ENCODE peak calls at places on chromosome 4, in five cellular contexts. T, U, D, Y and W are unnamed samples.
A peak's percentile ranks its signal among the peaks of the same experiment; 100 is the strongest.

GRCh38 chr4:166827167-166827566 is 407.1 kb downstream of the SPOCK3 start:
- DNase-seq in Y (no peak), U (no peak), D (no peak), T (no peak), W (no peak)

GRCh38 chr4:70838400-70838971 is 1.2 kb downstream of the GRSF1 start:
- DNase-seq in T (no peak), Y (peak; percentile 49), D (peak; percentile 10), U (peak; percentile 1), W (no peak)

GRCh38 chr4:80062527-80062926 is 10.5 kb downstream of the ANTXR2 start:
- DNase-seq in U (no peak), Y (no peak), D (no peak), T (peak; percentile 16), W (no peak)

GRCh38 chr4:174198396-174199179 is 84.9 kb downstream of the FBXO8 start:
- DNase-seq in D (peak; percentile 90), Y (peak; percentile 51), U (no peak), T (peak; percentile 16), W (no peak)

GRCh38 chr4:6893449-6894085 is 16.1 kb upstream of the TBC1D14 start:
- DNase-seq in U (peak; percentile 52), T (no peak), Y (no peak), D (peak; percentile 86), W (no peak)

GRCh38 chr4:138567696-138568095 is 325.5 kb upstream of the SLC7A11 start:
- DNase-seq in D (peak; percentile 54), Y (no peak), T (no peak), U (no peak), W (no peak)

GRCh38 chr4:915595-915994 is 16.5 kb downstream of the GAK start:
- DNase-seq in Y (no peak), U (no peak), T (no peak), D (peak; percentile 31), W (no peak)

GRCh38 chr4:80608285-80608980 is 272.9 kb downstream of the CFAP299 start:
- DNase-seq in Y (no peak), D (peak; percentile 71), T (no peak), U (no peak), W (no peak)

GRCh38 chr4:16909245-16909644 is 10.8 kb upstream of the LDB2 start:
- DNase-seq in Y (no peak), T (no peak), D (no peak), U (no peak), W (no peak)

GRCh38 chr4:2771264-2771663 is 15.1 kb upstream of the TNIP2 start:
- DNase-seq in U (no peak), D (no peak), T (no peak), Y (no peak), W (no peak)

GRCh38 chr4:150679018-150679766 is 97.2 kb downstream of the MAB21L2 start:
- DNase-seq in T (no peak), U (no peak), Y (no peak), D (no peak), W (no peak)

GRCh38 chr4:174286870-174287269 is 3.2 kb downstream of the CEP44 start:
- DNase-seq in Y (no peak), U (no peak), D (no peak), T (no peak), W (no peak)

GRCh38 chr4:141215972-141216761 is 4.5 kb upstream of the ZNF330 start:
- DNase-seq in Y (no peak), D (no peak), T (no peak), U (no peak), W (no peak)

GRCh38 chr4:98653890-98654867 is 4.2 kb downstream of the TSPAN5 start:
- DNase-seq in U (peak; percentile 25), Y (no peak), T (no peak), D (peak; percentile 98), W (no peak)

GRCh38 chr4:188387134-188387791 is 248.0 kb downstream of the TRIML1 start:
- DNase-seq in T (no peak), U (no peak), Y (no peak), D (peak; percentile 54), W (no peak)

GRCh38 chr4:7195138-7195510 is 2.8 kb downstream of the SORCS2 start:
- DNase-seq in T (no peak), D (no peak), U (no peak), Y (peak; percentile 6), W (no peak)

GRCh38 chr4:102620697-102621497 is 119.7 kb downstream of the NFKB1 start:
- DNase-seq in D (peak; percentile 82), Y (peak; percentile 33), U (peak; percentile 62), T (peak; percentile 53), W (no peak)

GRCh38 chr4:4321951-4322688 is 32.1 kb downstream of the ZBTB49 start:
- DNase-seq in D (no peak), T (no peak), U (no peak), Y (no peak), W (no peak)
- TF ChIP-seq RCOR1 in D (no peak), T (no peak), U (no peak), Y (no peak), W (no peak)

GRCh38 chr4:140012688-140013087 is 141.3 kb downstream of the MAML3 start:
- DNase-seq in Y (peak; percentile 33), D (peak; percentile 95), T (peak; percentile 15), U (peak; percentile 57), W (no peak)
- TF ChIP-seq RCOR1 in Y (no peak), D (no peak), T (no peak), U (no peak), W (no peak)

GRCh38 chr4:147617173-147617840 is at the start of gene TMEM184C:
- DNase-seq in Y (peak; percentile 89), U (peak; percentile 89), D (peak; percentile 93), T (peak; percentile 98), W (peak; percentile 89)

GRCh38 chr4:147625733-147626132 is 8.5 kb downstream of the TMEM184C start:
- DNase-seq in D (no peak), U (no peak), T (no peak), Y (no peak), W (no peak)

GRCh38 chr4:147617841-147618421 is 734 bp downstream of the TMEM184C start:
- DNase-seq in T (no peak), D (no peak), Y (no peak), U (peak; percentile 9), W (peak; percentile 2)

GRCh38 chr4:147616849-147617172 is 386 bp upstream of the TMEM184C start:
- DNase-seq in Y (no peak), D (no peak), U (no peak), T (no peak), W (no peak)

GRCh38 chr4:147620315-147620714 is 3.1 kb downstream of the TMEM184C start:
- DNase-seq in T (no peak), D (no peak), Y (no peak), U (no peak), W (no peak)
- TF ChIP-seq RCOR1 in T (no peak), D (no peak), Y (no peak), U (no peak), W (no peak)

GRCh38 chr4:165208322-165208652 is 926 bp downstream of the KLHL2 start:
- DNase-seq in T (no peak), D (no peak), Y (no peak), U (no peak), W (no peak)

GRCh38 chr4:165207431-165208321 is at the start of gene KLHL2:
- DNase-seq in D (peak; percentile 74), Y (peak; percentile 95), U (peak; percentile 35), T (peak; percentile 84), W (no peak)

GRCh38 chr4:165208741-165209388 is 1.5 kb downstream of the KLHL2 start:
- DNase-seq in D (no peak), Y (no peak), T (no peak), U (no peak), W (no peak)

GRCh38 chr4:165209796-165210195 is 2.4 kb downstream of the KLHL2 start:
- DNase-seq in D (no peak), Y (no peak), T (no peak), U (no peak), W (no peak)

DNA sequence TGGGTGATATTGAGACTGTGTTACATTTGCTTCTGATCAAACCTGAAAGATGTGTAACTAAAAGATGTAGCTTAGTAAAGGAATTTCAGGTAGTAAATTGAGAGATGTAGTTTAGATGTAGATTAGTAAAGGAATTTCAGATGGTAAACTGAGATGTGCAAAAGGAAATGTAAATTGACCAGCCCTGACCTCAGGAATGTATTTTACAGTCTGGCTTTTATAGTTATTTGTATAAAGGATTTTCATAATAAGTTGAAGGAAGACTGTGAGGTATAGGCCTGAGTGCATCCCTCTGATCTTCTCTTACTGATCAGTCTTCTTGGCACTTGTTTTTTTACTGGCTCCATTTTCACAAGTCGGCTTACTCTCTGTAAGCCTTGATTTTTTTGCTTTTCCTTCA is 3.2 kb downstream of the KLHL2 start:
- DNase-seq in T (no peak), Y (no peak), U (no peak), D (no peak), W (no peak)
- TF ChIP-seq RCOR1 in T (no peak), Y (no peak), U (no peak), D (no peak), W (no peak)

GRCh38 chr4:44447563-44448504 is 775 bp downstream of the KCTD8 start:
- DNase-seq in D (no peak), T (no peak), U (no peak), Y (peak; percentile 27), W (no peak)
- TF ChIP-seq RCOR1 in D (no peak), T (no peak), U (no peak), Y (no peak), W (no peak)

DNA sequence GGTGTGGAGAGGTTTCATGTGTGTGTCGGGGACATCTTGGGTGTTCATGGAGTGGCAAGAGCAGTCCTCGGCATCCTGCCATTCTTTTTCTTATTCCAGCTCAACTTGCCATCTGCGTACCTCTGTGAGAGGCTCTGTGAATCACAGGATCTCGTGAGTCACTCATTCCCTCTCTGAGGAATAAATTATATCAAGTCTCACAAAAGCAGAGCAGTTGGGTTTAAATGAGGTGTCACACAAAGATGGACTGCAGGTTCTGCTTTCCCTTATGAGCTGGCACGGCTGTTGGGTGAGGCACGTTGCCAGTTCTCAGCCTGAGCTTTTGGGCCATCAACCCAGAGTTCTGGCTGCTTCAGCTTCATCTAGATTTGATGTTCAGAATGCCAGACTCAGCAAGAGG is 6.8 kb upstream of the OCIAD2 start:
- DNase-seq in Y (no peak), T (no peak), U (no peak), D (peak; percentile 92), W (no peak)
- TF ChIP-seq RCOR1 in Y (no peak), T (no peak), U (no peak), D (peak; percentile 31), W (no peak)